ENCODE peak calls at places on chromosome 7, in six cellular contexts. One of them, this sample, is unnamed.

GRCh38 chr7:166370-167060 is 25.9 kb upstream of the FAM20C start:
- DNase-seq in fibroblast of pulmonary artery: peak; percentile 21
- DNase-seq in right atrium auricular region: no peak
- DNase-seq in Calu3: no peak
- DNase-seq in psoas muscle: no peak
- DNase-seq in right lobe of liver: no peak
- DNase-seq in this sample: peak; percentile 15

GRCh38 chr7:44185729-44186128 is 3.5 kb downstream of the GCK start:
- DNase-seq in Calu3: no peak
- DNase-seq in fibroblast of pulmonary artery: no peak
- DNase-seq in right atrium auricular region: peak; percentile 38
- DNase-seq in psoas muscle: no peak
- DNase-seq in right lobe of liver: no peak
- DNase-seq in this sample: no peak

GRCh38 chr7:2520808-2521146 is 1.2 kb downstream of the LFNG start:
- DNase-seq in right atrium auricular region: no peak
- DNase-seq in psoas muscle: no peak
- DNase-seq in fibroblast of pulmonary artery: peak; percentile 29
- DNase-seq in right lobe of liver: no peak
- DNase-seq in Calu3: peak; percentile 41
- DNase-seq in this sample: no peak

GRCh38 chr7:123865517-123866117 is 20.6 kb downstream of the HYAL4 start:
- DNase-seq in right atrium auricular region: no peak
- DNase-seq in fibroblast of pulmonary artery: peak; percentile 85
- DNase-seq in Calu3: peak; percentile 69
- DNase-seq in right lobe of liver: no peak
- DNase-seq in psoas muscle: no peak
- DNase-seq in this sample: peak; percentile 23

GRCh38 chr7:14095233-14095950 is 105.9 kb upstream of the ETV1 start:
- DNase-seq in right lobe of liver: no peak
- DNase-seq in psoas muscle: no peak
- DNase-seq in fibroblast of pulmonary artery: no peak
- DNase-seq in right atrium auricular region: no peak
- DNase-seq in Calu3: no peak
- DNase-seq in this sample: no peak

GRCh38 chr7:87148332-87148955 is 3.8 kb upstream of the DMTF1 start:
- DNase-seq in Calu3: no peak
- DNase-seq in psoas muscle: no peak
- DNase-seq in right lobe of liver: no peak
- DNase-seq in right atrium auricular region: no peak
- DNase-seq in fibroblast of pulmonary artery: peak; percentile 77
- DNase-seq in this sample: no peak

GRCh38 chr7:73774923-73775322 is 4.9 kb upstream of the CLDN3 start:
- DNase-seq in right atrium auricular region: no peak
- DNase-seq in fibroblast of pulmonary artery: peak; percentile 40
- DNase-seq in Calu3: no peak
- DNase-seq in psoas muscle: no peak
- DNase-seq in right lobe of liver: no peak
- DNase-seq in this sample: no peak

GRCh38 chr7:26499316-26499897 is 207.7 kb downstream of the SNX10 start:
- DNase-seq in psoas muscle: no peak
- DNase-seq in right atrium auricular region: no peak
- DNase-seq in Calu3: no peak
- DNase-seq in fibroblast of pulmonary artery: no peak
- DNase-seq in right lobe of liver: no peak
- DNase-seq in this sample: no peak

GRCh38 chr7:159097661-159098423 is 46.8 kb downstream of the VIPR2 start:
- DNase-seq in psoas muscle: no peak
- DNase-seq in Calu3: no peak
- DNase-seq in fibroblast of pulmonary artery: no peak
- DNase-seq in right lobe of liver: peak; percentile 37
- DNase-seq in right atrium auricular region: no peak
- DNase-seq in this sample: no peak

GRCh38 chr7:51219261-51219988 is 97.2 kb downstream of the COBL start:
- DNase-seq in psoas muscle: no peak
- DNase-seq in right atrium auricular region: peak; percentile 42
- DNase-seq in Calu3: no peak
- DNase-seq in right lobe of liver: no peak
- DNase-seq in fibroblast of pulmonary artery: no peak
- DNase-seq in this sample: no peak

GRCh38 chr7:28984631-28985030 is 26.5 kb upstream of the TRIL start:
- DNase-seq in psoas muscle: peak; percentile 53
- DNase-seq in fibroblast of pulmonary artery: peak; percentile 86
- DNase-seq in Calu3: peak; percentile 55
- DNase-seq in right lobe of liver: no peak
- DNase-seq in right atrium auricular region: peak; percentile 80
- DNase-seq in this sample: no peak

GRCh38 chr7:37448637-37449331 is at the start of gene ELMO1:
- DNase-seq in psoas muscle: peak; percentile 76
- DNase-seq in fibroblast of pulmonary artery: peak; percentile 44
- DNase-seq in right lobe of liver: peak; percentile 87
- DNase-seq in right atrium auricular region: peak; percentile 87
- DNase-seq in Calu3: no peak
- DNase-seq in this sample: peak; percentile 78

GRCh38 chr7:44279731-44280505 is 45.5 kb downstream of the CAMK2B start:
- DNase-seq in fibroblast of pulmonary artery: no peak
- DNase-seq in psoas muscle: peak; percentile 3
- DNase-seq in right atrium auricular region: peak; percentile 52
- DNase-seq in Calu3: no peak
- DNase-seq in right lobe of liver: peak; percentile 37
- DNase-seq in this sample: peak; percentile 8

GRCh38 chr7:74083928-74084721 is 521 bp downstream of the LIMK1 start:
- DNase-seq in Calu3: peak; percentile 38
- DNase-seq in right atrium auricular region: no peak
- DNase-seq in psoas muscle: peak; percentile 49
- DNase-seq in fibroblast of pulmonary artery: peak; percentile 48
- DNase-seq in right lobe of liver: no peak
- DNase-seq in this sample: peak; percentile 64

GRCh38 chr7:120241973-120242372 is 31.0 kb upstream of the KCND2 start:
- DNase-seq in right lobe of liver: no peak
- DNase-seq in Calu3: no peak
- DNase-seq in psoas muscle: no peak
- DNase-seq in right atrium auricular region: no peak
- DNase-seq in fibroblast of pulmonary artery: no peak
- DNase-seq in this sample: no peak

GRCh38 chr7:134121632-134122139 is 5.5 kb upstream of the LRGUK start:
- DNase-seq in psoas muscle: no peak
- DNase-seq in fibroblast of pulmonary artery: no peak
- DNase-seq in right lobe of liver: no peak
- DNase-seq in right atrium auricular region: no peak
- DNase-seq in Calu3: no peak
- DNase-seq in this sample: no peak

GRCh38 chr7:74343281-74344127 is 54.3 kb downstream of the CLIP2 start:
- DNase-seq in right lobe of liver: no peak
- DNase-seq in Calu3: peak; percentile 32
- DNase-seq in right atrium auricular region: no peak
- DNase-seq in psoas muscle: no peak
- DNase-seq in fibroblast of pulmonary artery: peak; percentile 73
- DNase-seq in this sample: no peak

GRCh38 chr7:97179454-97180104 is 62.1 kb downstream of the SDHAF3 start:
- DNase-seq in right lobe of liver: peak; percentile 58
- DNase-seq in right atrium auricular region: no peak
- DNase-seq in psoas muscle: no peak
- DNase-seq in Calu3: peak; percentile 35
- DNase-seq in fibroblast of pulmonary artery: peak; percentile 78
- DNase-seq in this sample: no peak

GRCh38 chr7:4416436-4417092 is 265.5 kb upstream of the FOXK1 start:
- DNase-seq in fibroblast of pulmonary artery: peak; percentile 18
- DNase-seq in right lobe of liver: no peak
- DNase-seq in right atrium auricular region: no peak
- DNase-seq in psoas muscle: no peak
- DNase-seq in Calu3: peak; percentile 26
- DNase-seq in this sample: no peak

GRCh38 chr7:2999078-2999500 is 44.6 kb downstream of the CARD11 start:
- DNase-seq in fibroblast of pulmonary artery: peak; percentile 43
- DNase-seq in right atrium auricular region: no peak
- DNase-seq in right lobe of liver: no peak
- DNase-seq in Calu3: peak; percentile 19
- DNase-seq in psoas muscle: no peak
- DNase-seq in this sample: no peak

GRCh38 chr7:33262476-33262875 is 133.1 kb downstream of the BBS9 start:
- DNase-seq in psoas muscle: no peak
- DNase-seq in Calu3: no peak
- DNase-seq in right atrium auricular region: no peak
- DNase-seq in right lobe of liver: no peak
- DNase-seq in fibroblast of pulmonary artery: peak; percentile 20
- DNase-seq in this sample: no peak

GRCh38 chr7:27134392-27134791 is 3.8 kb upstream of the HOXA4 start:
- DNase-seq in right lobe of liver: no peak
- DNase-seq in psoas muscle: no peak
- DNase-seq in Calu3: no peak
- DNase-seq in right atrium auricular region: no peak
- DNase-seq in fibroblast of pulmonary artery: peak; percentile 64
- DNase-seq in this sample: no peak

GRCh38 chr7:45196374-45196773 is 38.8 kb downstream of the RAMP3 start:
- DNase-seq in psoas muscle: no peak
- DNase-seq in Calu3: no peak
- DNase-seq in right lobe of liver: peak; percentile 30
- DNase-seq in right atrium auricular region: no peak
- DNase-seq in fibroblast of pulmonary artery: no peak
- DNase-seq in this sample: no peak

GRCh38 chr7:70972693-70973092 is 159.3 kb upstream of the GALNT17 start:
- DNase-seq in right atrium auricular region: no peak
- DNase-seq in psoas muscle: no peak
- DNase-seq in fibroblast of pulmonary artery: no peak
- DNase-seq in right lobe of liver: no peak
- DNase-seq in Calu3: no peak
- DNase-seq in this sample: no peak

GRCh38 chr7:149028346-149029109 is at the start of gene PDIA4:
- DNase-seq in right atrium auricular region: peak; percentile 99
- DNase-seq in fibroblast of pulmonary artery: peak; percentile 99
- DNase-seq in right lobe of liver: peak; percentile 100
- DNase-seq in Calu3: peak; percentile 100
- DNase-seq in psoas muscle: peak; percentile 99
- DNase-seq in this sample: peak; percentile 100
- TF ChIP-seq CTCF in right atrium auricular region: no peak
- TF ChIP-seq CTCF in fibroblast of pulmonary artery: no peak
- TF ChIP-seq CTCF in right lobe of liver: no peak
- TF ChIP-seq CTCF in Calu3: peak; percentile 26
- TF ChIP-seq CTCF in psoas muscle: peak; percentile 34
- TF ChIP-seq CTCF in this sample: peak; percentile 30

GRCh38 chr7:42886866-42887509 is 24.9 kb downstream of the C7orf25 start:
- DNase-seq in fibroblast of pulmonary artery: no peak
- DNase-seq in Calu3: no peak
- DNase-seq in right lobe of liver: no peak
- DNase-seq in right atrium auricular region: no peak
- DNase-seq in psoas muscle: no peak
- DNase-seq in this sample: no peak

GRCh38 chr7:42880392-42880791 is 31.5 kb downstream of the C7orf25 start:
- DNase-seq in psoas muscle: no peak
- DNase-seq in right atrium auricular region: no peak
- DNase-seq in fibroblast of pulmonary artery: no peak
- DNase-seq in Calu3: no peak
- DNase-seq in right lobe of liver: no peak
- DNase-seq in this sample: no peak

GRCh38 chr7:42883950-42884349 is 27.9 kb downstream of the C7orf25 start:
- DNase-seq in right lobe of liver: no peak
- DNase-seq in psoas muscle: no peak
- DNase-seq in Calu3: no peak
- DNase-seq in fibroblast of pulmonary artery: peak; percentile 62
- DNase-seq in right atrium auricular region: no peak
- DNase-seq in this sample: peak; percentile 28

GRCh38 chr7:42886129-42886528 is 25.7 kb downstream of the C7orf25 start:
- DNase-seq in Calu3: no peak
- DNase-seq in fibroblast of pulmonary artery: peak; percentile 40
- DNase-seq in psoas muscle: no peak
- DNase-seq in right lobe of liver: no peak
- DNase-seq in right atrium auricular region: no peak
- DNase-seq in this sample: no peak
- TF ChIP-seq CTCF in Calu3: no peak
- TF ChIP-seq CTCF in fibroblast of pulmonary artery: peak; percentile 52
- TF ChIP-seq CTCF in psoas muscle: no peak
- TF ChIP-seq CTCF in right lobe of liver: peak; percentile 18
- TF ChIP-seq CTCF in right atrium auricular region: peak; percentile 31
- TF ChIP-seq CTCF in this sample: peak; percentile 39

GRCh38 chr7:155003215-155003999 is 483 bp upstream of the PAXIP1 start:
- DNase-seq in Calu3: peak; percentile 83
- DNase-seq in right lobe of liver: peak; percentile 82
- DNase-seq in fibroblast of pulmonary artery: peak; percentile 76
- DNase-seq in psoas muscle: peak; percentile 84
- DNase-seq in right atrium auricular region: peak; percentile 69
- DNase-seq in this sample: peak; percentile 85

GRCh38 chr7:155002411-155003214 is at the start of gene PAXIP1:
- DNase-seq in psoas muscle: peak; percentile 65
- DNase-seq in fibroblast of pulmonary artery: peak; percentile 39
- DNase-seq in right lobe of liver: peak; percentile 62
- DNase-seq in right atrium auricular region: no peak
- DNase-seq in Calu3: peak; percentile 73
- DNase-seq in this sample: peak; percentile 75

GRCh38 chr7:154998481-154998880 is 4.4 kb downstream of the PAXIP1 start:
- DNase-seq in right lobe of liver: no peak
- DNase-seq in Calu3: no peak
- DNase-seq in right atrium auricular region: no peak
- DNase-seq in fibroblast of pulmonary artery: no peak
- DNase-seq in psoas muscle: no peak
- DNase-seq in this sample: no peak

GRCh38 chr7:155001756-155002410 is 1.0 kb downstream of the PAXIP1 start:
- DNase-seq in right atrium auricular region: no peak
- DNase-seq in right lobe of liver: no peak
- DNase-seq in fibroblast of pulmonary artery: peak; percentile 3
- DNase-seq in psoas muscle: no peak
- DNase-seq in Calu3: peak; percentile 18
- DNase-seq in this sample: peak; percentile 39

DNA sequence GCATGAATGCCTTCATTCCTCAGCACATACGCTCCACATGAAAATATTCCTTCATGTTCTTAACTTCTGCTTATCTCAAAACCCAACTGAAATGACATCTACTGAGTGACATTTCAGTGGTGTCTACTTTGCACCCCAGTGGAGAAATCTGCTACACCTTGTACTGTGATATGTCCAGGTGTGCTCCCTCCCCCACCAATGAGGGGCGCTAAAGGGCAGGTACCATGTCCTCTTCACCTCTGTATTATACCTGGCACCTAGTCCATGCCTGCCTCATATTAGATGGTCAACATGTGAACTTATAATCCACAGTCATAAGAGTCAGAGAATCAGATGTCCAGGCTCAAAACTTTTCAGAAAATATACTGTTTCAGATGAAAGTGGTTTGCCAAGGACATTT is 2.1 kb downstream of the PAXIP1 start:
- DNase-seq in fibroblast of pulmonary artery: no peak
- DNase-seq in Calu3: peak; percentile 31
- DNase-seq in psoas muscle: no peak
- DNase-seq in right atrium auricular region: no peak
- DNase-seq in right lobe of liver: no peak
- DNase-seq in this sample: no peak
- TF ChIP-seq CTCF in fibroblast of pulmonary artery: no peak
- TF ChIP-seq CTCF in Calu3: no peak
- TF ChIP-seq CTCF in psoas muscle: no peak
- TF ChIP-seq CTCF in right atrium auricular region: no peak
- TF ChIP-seq CTCF in right lobe of liver: no peak
- TF ChIP-seq CTCF in this sample: no peak

DNA sequence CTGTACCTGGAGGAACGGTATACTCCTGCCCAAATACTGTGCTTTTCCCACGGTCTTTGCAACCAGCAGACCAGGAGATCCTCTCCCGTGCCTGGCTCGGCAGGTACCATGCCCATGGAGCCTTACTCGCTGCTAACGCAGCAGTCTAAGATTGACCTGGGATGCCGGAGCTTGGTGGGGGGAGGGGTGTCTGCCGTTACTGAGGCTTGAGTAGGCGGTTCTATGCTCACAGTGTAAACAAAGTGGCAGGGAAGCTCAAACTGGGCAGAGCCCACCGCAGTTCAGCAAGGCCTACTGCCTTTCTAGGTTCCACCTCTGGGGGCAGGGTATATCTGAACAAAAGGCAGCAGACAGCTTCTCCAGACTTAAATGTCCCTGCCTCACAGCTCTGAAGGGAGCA is 22.7 kb downstream of the VPS41 start:
- DNase-seq in right lobe of liver: no peak
- DNase-seq in psoas muscle: no peak
- DNase-seq in right atrium auricular region: no peak
- DNase-seq in fibroblast of pulmonary artery: no peak
- DNase-seq in Calu3: peak; percentile 56
- DNase-seq in this sample: no peak
- TF ChIP-seq CTCF in right lobe of liver: no peak
- TF ChIP-seq CTCF in psoas muscle: no peak
- TF ChIP-seq CTCF in right atrium auricular region: no peak
- TF ChIP-seq CTCF in fibroblast of pulmonary artery: no peak
- TF ChIP-seq CTCF in Calu3: peak; percentile 49
- TF ChIP-seq CTCF in this sample: no peak

This sample was measured in glutamatergic neuron.